ENCODE peak calls at places on chromosomes 13 and 19, in seven cellular contexts. T, D, I, J, W, X and C are unnamed samples.

GRCh38 chr13:93729383-93729782 is 502.8 kb downstream of the GPC6 start:
- DNase-seq in T (no peak), D (no peak), I (no peak), J (no peak), W (no peak), X (no peak), C (no peak)

GRCh38 chr19:28612275-28612769 is 600.6 kb downstream of the UQCRFS1 start:
- DNase-seq in T (no peak), D (no peak), I (no peak), J (no peak), W (no peak), X (no peak), C (no peak)

GRCh38 chr13:70391678-70392077 is 283.4 kb upstream of the KLHL1 start:
- DNase-seq in T (no peak), D (no peak), I (no peak), J (peak), W (no peak), X (no peak), C (no peak)

GRCh38 chr19:45117167-45117594 is 24.2 kb downstream of the PPP1R37 start:
- DNase-seq in T (no peak), D (no peak), I (no peak), J (no peak), W (no peak), X (no peak), C (peak)

GRCh38 chr19:35559281-35559659 is 4.2 kb downstream of the ATP4A start:
- DNase-seq in T (no peak), D (no peak), I (no peak), J (no peak), W (no peak), X (no peak), C (peak)

GRCh38 chr13:25478186-25478585 is 106.4 kb downstream of the ATP8A2 start:
- DNase-seq in T (no peak), D (no peak), I (no peak), J (peak), W (peak), X (no peak), C (no peak)

GRCh38 chr19:53909471-53910169 is 542 bp downstream of the CACNG7 start:
- DNase-seq in T (no peak), D (no peak), I (no peak), J (no peak), W (no peak), X (no peak), C (peak)

GRCh38 chr13:98722958-98723357 is 29.5 kb downstream of the SLC15A1 start:
- DNase-seq in T (no peak), D (no peak), I (no peak), J (peak), W (no peak), X (no peak), C (no peak)

GRCh38 chr19:18044825-18045304 is 36.9 kb downstream of the ARRDC2 start:
- DNase-seq in T (peak), D (peak), I (peak), J (peak), W (no peak), X (no peak), C (peak)

GRCh38 chr19:44741841-44742352 is 6.6 kb upstream of the BCL3 start:
- DNase-seq in T (no peak), D (peak), I (peak), J (peak), W (peak), X (peak), C (no peak)

GRCh38 chr13:110953416-110953815 is 38.5 kb upstream of the ANKRD10 start:
- DNase-seq in T (no peak), D (no peak), I (no peak), J (no peak), W (no peak), X (no peak), C (no peak)

GRCh38 chr19:7224205-7224833 is 69.9 kb downstream of the INSR start:
- DNase-seq in T (no peak), D (peak), I (peak), J (no peak), W (peak), X (peak), C (no peak)

GRCh38 chr13:19587635-19588300 is 26.4 kb upstream of the TPTE2 start:
- DNase-seq in T (no peak), D (peak), I (no peak), J (peak), W (no peak), X (no peak), C (peak)

GRCh38 chr19:8641908-8642547 is 11.6 kb downstream of the NFILZ start:
- DNase-seq in T (no peak), D (peak), I (no peak), J (peak), W (no peak), X (no peak), C (peak)

GRCh38 chr13:60351326-60351725 is 45.7 kb upstream of the TDRD3 start:
- DNase-seq in T (no peak), D (peak), I (no peak), J (peak), W (peak), X (no peak), C (no peak)

GRCh38 chr19:6728346-6728745 is 7.9 kb upstream of the C3 start:
- DNase-seq in T (no peak), D (no peak), I (no peak), J (no peak), W (no peak), X (no peak), C (no peak)

GRCh38 chr13:100175078-100175802 is 86.3 kb downstream of the PCCA start:
- DNase-seq in T (no peak), D (no peak), I (no peak), J (no peak), W (no peak), X (no peak), C (no peak)

GRCh38 chr19:33390120-33390907 is 16.8 kb downstream of the CEBPG start:
- DNase-seq in T (no peak), D (peak), I (peak), J (no peak), W (no peak), X (peak), C (no peak)

GRCh38 chr13:93305886-93306285 is 79.3 kb downstream of the GPC6 start:
- DNase-seq in T (no peak), D (no peak), I (no peak), J (no peak), W (no peak), X (no peak), C (no peak)

GRCh38 chr13:50800091-50800739 is 43.3 kb downstream of the DLEU7 start:
- DNase-seq in T (no peak), D (no peak), I (no peak), J (no peak), W (no peak), X (no peak), C (no peak)

GRCh38 chr13:107649071-107649470 is 566.3 kb downstream of the LIG4 start:
- DNase-seq in T (no peak), D (peak), I (no peak), J (no peak), W (no peak), X (no peak), C (no peak)

GRCh38 chr13:108508263-108508662 is 121.1 kb upstream of the MYO16 start:
- DNase-seq in T (no peak), D (peak), I (no peak), J (peak), W (no peak), X (no peak), C (peak)

GRCh38 chr13:101565327-101565726 is 112.9 kb downstream of the ITGBL1 start:
- DNase-seq in T (no peak), D (no peak), I (no peak), J (no peak), W (no peak), X (no peak), C (no peak)

GRCh38 chr19:4267101-4267900 is 11.8 kb upstream of the SHD start:
- DNase-seq in T (peak), D (peak), I (peak), J (peak), W (no peak), X (peak), C (peak)

GRCh38 chr13:20426766-20427448 is 98.8 kb downstream of the CRYL1 start:
- DNase-seq in T (no peak), D (peak), I (no peak), J (no peak), W (no peak), X (no peak), C (no peak)

GRCh38 chr13:100540621-100541020 is 48.0 kb downstream of the GGACT start:
- DNase-seq in T (no peak), D (peak), I (no peak), J (no peak), W (no peak), X (no peak), C (no peak)

GRCh38 chr13:44329909-44330545 is 43.6 kb upstream of the SERP2 start:
- DNase-seq in T (no peak), D (no peak), I (no peak), J (no peak), W (no peak), X (no peak), C (no peak)

GRCh38 chr19:58252102-58252685 is 23.5 kb downstream of the ZNF544 start:
- DNase-seq in T (no peak), D (no peak), I (no peak), J (no peak), W (no peak), X (no peak), C (no peak)

GRCh38 chr13:33123066-33123940 is 107.1 kb downstream of the KL start:
- DNase-seq in T (no peak), D (peak), I (no peak), J (no peak), W (no peak), X (no peak), C (no peak)

GRCh38 chr19:56222901-56223300 is 20.8 kb downstream of the ZSCAN5C start:
- DNase-seq in T (no peak), D (no peak), I (no peak), J (no peak), W (no peak), X (no peak), C (no peak)
- TF ChIP-seq CTCF in T (no peak), D (no peak), I (no peak), J (no peak), W (no peak), X (no peak), C (no peak)

GRCh38 chr19:1199531-1199930 is 6.0 kb upstream of the STK11 start:
- DNase-seq in T (no peak), D (no peak), I (no peak), J (no peak), W (no peak), X (no peak), C (no peak)
- TF ChIP-seq CTCF in T (no peak), D (no peak), I (no peak), J (no peak), W (no peak), X (no peak), C (no peak)

DNA sequence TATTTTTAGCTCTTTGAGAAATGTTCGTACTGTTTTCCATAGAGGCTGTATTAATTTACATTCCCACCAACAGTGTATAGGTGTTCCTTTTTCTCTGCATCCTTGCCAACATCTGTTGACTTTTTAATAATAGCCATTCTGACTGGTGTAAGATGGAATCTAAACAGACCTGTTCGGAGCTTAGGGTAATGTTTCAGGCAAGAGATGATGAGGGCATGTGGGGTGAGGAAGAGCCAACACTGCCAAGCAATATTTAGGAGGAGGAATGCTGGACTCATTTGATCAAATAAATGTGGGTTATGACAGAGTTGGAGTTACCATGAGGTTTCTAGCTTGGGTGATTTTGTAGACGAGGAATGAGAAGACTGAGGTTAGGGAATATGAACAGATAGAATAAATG is 382.9 kb downstream of the KLF12 start:
- DNase-seq in T (no peak), D (no peak), I (no peak), J (peak), W (no peak), X (no peak), C (no peak)
- TF ChIP-seq CTCF in T (no peak), D (no peak), I (no peak), J (no peak), W (no peak), X (no peak), C (no peak)

GRCh38 chr19:29923653-29924052 is 18.4 kb upstream of the URI1 start:
- DNase-seq in T (no peak), D (no peak), I (no peak), J (no peak), W (no peak), X (no peak), C (no peak)
- TF ChIP-seq CTCF in T (no peak), D (no peak), I (no peak), J (no peak), W (no peak), X (no peak), C (peak)

GRCh38 chr13:113804703-113805430 is 45.8 kb downstream of the TMEM255B start:
- DNase-seq in T (no peak), D (no peak), I (no peak), J (no peak), W (no peak), X (no peak), C (no peak)
- TF ChIP-seq CTCF in T (no peak), D (no peak), I (no peak), J (no peak), W (no peak), X (no peak), C (no peak)

GRCh38 chr19:14315433-14315832 is 65.8 kb upstream of the ADGRE5 start:
- DNase-seq in T (no peak), D (no peak), I (no peak), J (no peak), W (no peak), X (no peak), C (no peak)

GRCh38 chr19:14322889-14323463 is 58.3 kb upstream of the ADGRE5 start:
- DNase-seq in T (no peak), D (no peak), I (no peak), J (no peak), W (no peak), X (no peak), C (no peak)

GRCh38 chr19:14320253-14320652 is 61.0 kb upstream of the ADGRE5 start:
- DNase-seq in T (no peak), D (no peak), I (no peak), J (no peak), W (no peak), X (no peak), C (no peak)

GRCh38 chr19:14317157-14317556 is 64.1 kb upstream of the ADGRE5 start:
- DNase-seq in T (no peak), D (no peak), I (no peak), J (no peak), W (no peak), X (no peak), C (peak)

DNA sequence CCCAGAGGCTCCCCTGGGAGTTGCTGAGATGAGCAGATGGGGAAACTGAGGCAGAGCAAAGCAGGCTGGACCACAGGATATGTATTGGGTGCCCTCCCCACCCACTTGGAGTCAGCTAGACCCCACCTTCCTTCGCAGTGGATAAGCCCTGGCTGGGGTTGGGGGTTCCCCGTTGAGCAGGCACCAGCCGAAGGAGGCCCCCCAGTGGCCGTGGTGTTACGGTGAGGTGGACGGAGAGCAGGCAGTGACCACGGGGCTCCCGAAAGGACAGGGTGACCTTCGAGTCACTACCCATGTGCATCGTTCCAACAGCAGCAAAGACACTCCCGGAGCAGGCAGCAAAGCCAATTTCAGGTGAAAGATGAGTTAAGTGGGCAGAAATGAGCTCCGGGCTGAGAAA is 62.4 kb upstream of the ADGRE5 start:
- DNase-seq in T (no peak), D (no peak), I (no peak), J (no peak), W (no peak), X (no peak), C (peak)
- TF ChIP-seq CTCF in T (no peak), D (peak), I (no peak), J (no peak), W (peak), X (no peak), C (peak)

GRCh38 chr19:1855040-1855827 is 7.0 kb upstream of the REXO1 start:
- DNase-seq in T (peak), D (peak), I (peak), J (peak), W (no peak), X (peak), C (peak)
- TF ChIP-seq CTCF in T (no peak), D (no peak), I (no peak), J (no peak), W (no peak), X (no peak), C (no peak)

GRCh38 chr19:46616631-46617322 is 8.1 kb downstream of the PTGIR start:
- DNase-seq in T (no peak), D (peak), I (no peak), J (peak), W (no peak), X (peak), C (peak)
- TF ChIP-seq CTCF in T (peak), D (peak), I (no peak), J (peak), W (peak), X (no peak), C (peak)